ENCODE peak calls at places on chromosomes 1 and 21, in five cellular contexts. One of them, this sample, is unnamed.

GRCh38 chr1:47233165-47233564 is 1.1 kb upstream of the TAL1 start:
- DNase-seq in Caki2: no peak
- DNase-seq in ecto neural progenitor cell: no peak
- DNase-seq in stimulated activated CD4-positive, alpha-beta T cell treated with anti-CD3 and anti-CD28 coated beads, Interleukin-2, amount 100 ng/mL, for 24 hours: no peak
- DNase-seq in bronchial epithelial cell: no peak
- DNase-seq in this sample: no peak

GRCh38 chr1:204574016-204574855 is 58.0 kb downstream of the MDM4 start:
- DNase-seq in ecto neural progenitor cell: no peak
- DNase-seq in stimulated activated CD4-positive, alpha-beta T cell treated with anti-CD3 and anti-CD28 coated beads, Interleukin-2, amount 100 ng/mL, for 24 hours: no peak
- DNase-seq in Caki2: no peak
- DNase-seq in bronchial epithelial cell: no peak
- DNase-seq in this sample: no peak

GRCh38 chr1:115192200-115192767 is 103.0 kb upstream of the TSPAN2 start:
- DNase-seq in stimulated activated CD4-positive, alpha-beta T cell treated with anti-CD3 and anti-CD28 coated beads, Interleukin-2, amount 100 ng/mL, for 24 hours: no peak
- DNase-seq in ecto neural progenitor cell: no peak
- DNase-seq in bronchial epithelial cell: no peak
- DNase-seq in Caki2: no peak
- DNase-seq in this sample: no peak

GRCh38 chr1:245160976-245161375 is 6.2 kb downstream of the KIF26B start:
- DNase-seq in bronchial epithelial cell: no peak
- DNase-seq in Caki2: no peak
- DNase-seq in stimulated activated CD4-positive, alpha-beta T cell treated with anti-CD3 and anti-CD28 coated beads, Interleukin-2, amount 100 ng/mL, for 24 hours: no peak
- DNase-seq in ecto neural progenitor cell: no peak
- DNase-seq in this sample: no peak

GRCh38 chr1:159442428-159442827 is 2.9 kb downstream of the OR10J1 start:
- DNase-seq in bronchial epithelial cell: no peak
- DNase-seq in stimulated activated CD4-positive, alpha-beta T cell treated with anti-CD3 and anti-CD28 coated beads, Interleukin-2, amount 100 ng/mL, for 24 hours: no peak
- DNase-seq in ecto neural progenitor cell: no peak
- DNase-seq in Caki2: no peak
- DNase-seq in this sample: no peak

GRCh38 chr1:181135462-181135781 is 46.9 kb downstream of the IER5 start:
- DNase-seq in Caki2: no peak
- DNase-seq in stimulated activated CD4-positive, alpha-beta T cell treated with anti-CD3 and anti-CD28 coated beads, Interleukin-2, amount 100 ng/mL, for 24 hours: no peak
- DNase-seq in ecto neural progenitor cell: no peak
- DNase-seq in bronchial epithelial cell: no peak
- DNase-seq in this sample: no peak

GRCh38 chr1:213435715-213436114 is 384.7 kb downstream of the RPS6KC1 start:
- DNase-seq in ecto neural progenitor cell: no peak
- DNase-seq in stimulated activated CD4-positive, alpha-beta T cell treated with anti-CD3 and anti-CD28 coated beads, Interleukin-2, amount 100 ng/mL, for 24 hours: no peak
- DNase-seq in bronchial epithelial cell: no peak
- DNase-seq in Caki2: no peak
- DNase-seq in this sample: no peak

GRCh38 chr1:94101613-94101940 is 19.4 kb downstream of the ABCA4 start:
- DNase-seq in stimulated activated CD4-positive, alpha-beta T cell treated with anti-CD3 and anti-CD28 coated beads, Interleukin-2, amount 100 ng/mL, for 24 hours: no peak
- DNase-seq in bronchial epithelial cell: no peak
- DNase-seq in ecto neural progenitor cell: no peak
- DNase-seq in Caki2: no peak
- DNase-seq in this sample: peak; percentile 56

GRCh38 chr1:25872708-25873107 is 2.8 kb downstream of the PAQR7 start:
- DNase-seq in Caki2: no peak
- DNase-seq in stimulated activated CD4-positive, alpha-beta T cell treated with anti-CD3 and anti-CD28 coated beads, Interleukin-2, amount 100 ng/mL, for 24 hours: no peak
- DNase-seq in bronchial epithelial cell: no peak
- DNase-seq in ecto neural progenitor cell: no peak
- DNase-seq in this sample: no peak

GRCh38 chr1:173489929-173490328 is 12.8 kb downstream of the PRDX6 start:
- DNase-seq in ecto neural progenitor cell: no peak
- DNase-seq in Caki2: no peak
- DNase-seq in stimulated activated CD4-positive, alpha-beta T cell treated with anti-CD3 and anti-CD28 coated beads, Interleukin-2, amount 100 ng/mL, for 24 hours: no peak
- DNase-seq in bronchial epithelial cell: no peak
- DNase-seq in this sample: no peak

GRCh38 chr1:200872446-200873115 is at the start of gene GPR25:
- DNase-seq in bronchial epithelial cell: no peak
- DNase-seq in ecto neural progenitor cell: no peak
- DNase-seq in Caki2: no peak
- DNase-seq in stimulated activated CD4-positive, alpha-beta T cell treated with anti-CD3 and anti-CD28 coated beads, Interleukin-2, amount 100 ng/mL, for 24 hours: no peak
- DNase-seq in this sample: no peak

GRCh38 chr1:154791292-154792278 is 78.5 kb downstream of the KCNN3 start:
- DNase-seq in bronchial epithelial cell: peak; percentile 55
- DNase-seq in stimulated activated CD4-positive, alpha-beta T cell treated with anti-CD3 and anti-CD28 coated beads, Interleukin-2, amount 100 ng/mL, for 24 hours: peak; percentile 76
- DNase-seq in ecto neural progenitor cell: no peak
- DNase-seq in Caki2: no peak
- DNase-seq in this sample: no peak

GRCh38 chr1:184035719-184036516 is 1.6 kb downstream of the COLGALT2 start:
- DNase-seq in stimulated activated CD4-positive, alpha-beta T cell treated with anti-CD3 and anti-CD28 coated beads, Interleukin-2, amount 100 ng/mL, for 24 hours: no peak
- DNase-seq in bronchial epithelial cell: no peak
- DNase-seq in ecto neural progenitor cell: no peak
- DNase-seq in Caki2: no peak
- DNase-seq in this sample: no peak

GRCh38 chr1:116951175-116951935 is 41.6 kb downstream of the PTGFRN start:
- DNase-seq in Caki2: no peak
- DNase-seq in stimulated activated CD4-positive, alpha-beta T cell treated with anti-CD3 and anti-CD28 coated beads, Interleukin-2, amount 100 ng/mL, for 24 hours: no peak
- DNase-seq in bronchial epithelial cell: peak; percentile 29
- DNase-seq in ecto neural progenitor cell: no peak
- DNase-seq in this sample: no peak

GRCh38 chr1:217048104-217048707 is 325.0 kb upstream of the ESRRG start:
- DNase-seq in Caki2: no peak
- DNase-seq in bronchial epithelial cell: no peak
- DNase-seq in ecto neural progenitor cell: peak; percentile 57
- DNase-seq in stimulated activated CD4-positive, alpha-beta T cell treated with anti-CD3 and anti-CD28 coated beads, Interleukin-2, amount 100 ng/mL, for 24 hours: peak; percentile 8
- DNase-seq in this sample: peak; percentile 40

GRCh38 chr1:208081972-208082371 is 162.2 kb downstream of the PLXNA2 start:
- DNase-seq in Caki2: no peak
- DNase-seq in bronchial epithelial cell: no peak
- DNase-seq in ecto neural progenitor cell: peak; percentile 65
- DNase-seq in stimulated activated CD4-positive, alpha-beta T cell treated with anti-CD3 and anti-CD28 coated beads, Interleukin-2, amount 100 ng/mL, for 24 hours: no peak
- DNase-seq in this sample: no peak

GRCh38 chr21:38760017-38760761 is 45.5 kb upstream of the ETS2 start:
- DNase-seq in ecto neural progenitor cell: peak; percentile 50
- DNase-seq in Caki2: no peak
- DNase-seq in bronchial epithelial cell: no peak
- DNase-seq in stimulated activated CD4-positive, alpha-beta T cell treated with anti-CD3 and anti-CD28 coated beads, Interleukin-2, amount 100 ng/mL, for 24 hours: no peak
- DNase-seq in this sample: no peak

GRCh38 chr1:181083842-181084605 is 4.5 kb upstream of the IER5 start:
- DNase-seq in Caki2: no peak
- DNase-seq in ecto neural progenitor cell: peak; percentile 60
- DNase-seq in bronchial epithelial cell: peak; percentile 57
- DNase-seq in stimulated activated CD4-positive, alpha-beta T cell treated with anti-CD3 and anti-CD28 coated beads, Interleukin-2, amount 100 ng/mL, for 24 hours: no peak
- DNase-seq in this sample: peak; percentile 85

GRCh38 chr1:156618853-156619581 is at the start of gene HAPLN2:
- DNase-seq in ecto neural progenitor cell: peak; percentile 58
- DNase-seq in stimulated activated CD4-positive, alpha-beta T cell treated with anti-CD3 and anti-CD28 coated beads, Interleukin-2, amount 100 ng/mL, for 24 hours: no peak
- DNase-seq in Caki2: no peak
- DNase-seq in bronchial epithelial cell: peak; percentile 32
- DNase-seq in this sample: peak; percentile 43

GRCh38 chr1:36408479-36408878 is 10.8 kb upstream of the LSM10 start:
- DNase-seq in ecto neural progenitor cell: no peak
- DNase-seq in stimulated activated CD4-positive, alpha-beta T cell treated with anti-CD3 and anti-CD28 coated beads, Interleukin-2, amount 100 ng/mL, for 24 hours: no peak
- DNase-seq in bronchial epithelial cell: peak; percentile 3
- DNase-seq in Caki2: peak; percentile 33
- DNase-seq in this sample: no peak

GRCh38 chr21:40714516-40714915 is 132.4 kb downstream of the DSCAM start:
- DNase-seq in ecto neural progenitor cell: no peak
- DNase-seq in bronchial epithelial cell: peak; percentile 64
- DNase-seq in Caki2: no peak
- DNase-seq in stimulated activated CD4-positive, alpha-beta T cell treated with anti-CD3 and anti-CD28 coated beads, Interleukin-2, amount 100 ng/mL, for 24 hours: no peak
- DNase-seq in this sample: no peak

GRCh38 chr1:207850621-207851407 is 60.1 kb downstream of the CD34 start:
- DNase-seq in stimulated activated CD4-positive, alpha-beta T cell treated with anti-CD3 and anti-CD28 coated beads, Interleukin-2, amount 100 ng/mL, for 24 hours: no peak
- DNase-seq in bronchial epithelial cell: no peak
- DNase-seq in Caki2: no peak
- DNase-seq in ecto neural progenitor cell: no peak
- DNase-seq in this sample: no peak

GRCh38 chr1:86018311-86018923 is 138.2 kb downstream of the COL24A1 start:
- DNase-seq in bronchial epithelial cell: peak; percentile 25
- DNase-seq in Caki2: peak; percentile 38
- DNase-seq in stimulated activated CD4-positive, alpha-beta T cell treated with anti-CD3 and anti-CD28 coated beads, Interleukin-2, amount 100 ng/mL, for 24 hours: no peak
- DNase-seq in ecto neural progenitor cell: no peak
- DNase-seq in this sample: peak; percentile 56

GRCh38 chr21:41364308-41364707 is 2.5 kb downstream of the MX2 start:
- DNase-seq in bronchial epithelial cell: no peak
- DNase-seq in stimulated activated CD4-positive, alpha-beta T cell treated with anti-CD3 and anti-CD28 coated beads, Interleukin-2, amount 100 ng/mL, for 24 hours: peak; percentile 20
- DNase-seq in Caki2: no peak
- DNase-seq in ecto neural progenitor cell: no peak
- DNase-seq in this sample: no peak

GRCh38 chr1:42014823-42015222 is 96.1 kb upstream of the HIVEP3 start:
- DNase-seq in bronchial epithelial cell: no peak
- DNase-seq in ecto neural progenitor cell: no peak
- DNase-seq in Caki2: no peak
- DNase-seq in stimulated activated CD4-positive, alpha-beta T cell treated with anti-CD3 and anti-CD28 coated beads, Interleukin-2, amount 100 ng/mL, for 24 hours: no peak
- DNase-seq in this sample: no peak

GRCh38 chr1:3646596-3646995 is 3.3 kb downstream of the WRAP73 start:
- DNase-seq in Caki2: no peak
- DNase-seq in stimulated activated CD4-positive, alpha-beta T cell treated with anti-CD3 and anti-CD28 coated beads, Interleukin-2, amount 100 ng/mL, for 24 hours: no peak
- DNase-seq in ecto neural progenitor cell: no peak
- DNase-seq in bronchial epithelial cell: no peak
- DNase-seq in this sample: no peak

GRCh38 chr1:222711319-222712252 is 705 bp downstream of the AIDA start:
- DNase-seq in bronchial epithelial cell: peak; percentile 83
- DNase-seq in stimulated activated CD4-positive, alpha-beta T cell treated with anti-CD3 and anti-CD28 coated beads, Interleukin-2, amount 100 ng/mL, for 24 hours: peak; percentile 67
- DNase-seq in ecto neural progenitor cell: peak; percentile 74
- DNase-seq in Caki2: peak; percentile 66
- DNase-seq in this sample: peak; percentile 70

GRCh38 chr1:179087665-179088064 is 5.8 kb downstream of the TOR3A start:
- DNase-seq in ecto neural progenitor cell: peak; percentile 52
- DNase-seq in bronchial epithelial cell: no peak
- DNase-seq in Caki2: no peak
- DNase-seq in stimulated activated CD4-positive, alpha-beta T cell treated with anti-CD3 and anti-CD28 coated beads, Interleukin-2, amount 100 ng/mL, for 24 hours: no peak
- DNase-seq in this sample: no peak

GRCh38 chr1:172820759-172821158 is 161.9 kb downstream of the FASLG start:
- DNase-seq in stimulated activated CD4-positive, alpha-beta T cell treated with anti-CD3 and anti-CD28 coated beads, Interleukin-2, amount 100 ng/mL, for 24 hours: no peak
- DNase-seq in ecto neural progenitor cell: no peak
- DNase-seq in bronchial epithelial cell: no peak
- DNase-seq in Caki2: no peak
- DNase-seq in this sample: no peak

GRCh38 chr1:109425902-109426277 is 358 bp downstream of the PSMA5 start:
- DNase-seq in stimulated activated CD4-positive, alpha-beta T cell treated with anti-CD3 and anti-CD28 coated beads, Interleukin-2, amount 100 ng/mL, for 24 hours: peak; percentile 66
- DNase-seq in Caki2: no peak
- DNase-seq in ecto neural progenitor cell: no peak
- DNase-seq in bronchial epithelial cell: peak; percentile 67
- DNase-seq in this sample: peak; percentile 74

GRCh38 chr1:55626326-55626725 is 411.2 kb upstream of the USP24 start:
- DNase-seq in bronchial epithelial cell: peak; percentile 32
- DNase-seq in stimulated activated CD4-positive, alpha-beta T cell treated with anti-CD3 and anti-CD28 coated beads, Interleukin-2, amount 100 ng/mL, for 24 hours: no peak
- DNase-seq in Caki2: no peak
- DNase-seq in ecto neural progenitor cell: no peak
- DNase-seq in this sample: no peak

GRCh38 chr1:119611701-119612113 is 36.4 kb downstream of the ZNF697 start:
- DNase-seq in stimulated activated CD4-positive, alpha-beta T cell treated with anti-CD3 and anti-CD28 coated beads, Interleukin-2, amount 100 ng/mL, for 24 hours: peak; percentile 83
- DNase-seq in bronchial epithelial cell: peak; percentile 59
- DNase-seq in Caki2: peak; percentile 37
- DNase-seq in ecto neural progenitor cell: peak; percentile 85
- DNase-seq in this sample: peak; percentile 93

GRCh38 chr1:86419277-86419903 is 4.6 kb upstream of the CLCA2 start:
- DNase-seq in stimulated activated CD4-positive, alpha-beta T cell treated with anti-CD3 and anti-CD28 coated beads, Interleukin-2, amount 100 ng/mL, for 24 hours: peak; percentile 19
- DNase-seq in ecto neural progenitor cell: no peak
- DNase-seq in Caki2: peak; percentile 13
- DNase-seq in bronchial epithelial cell: peak; percentile 65
- DNase-seq in this sample: peak; percentile 81

GRCh38 chr1:226711976-226712778 is 26.9 kb downstream of the ITPKB start:
- DNase-seq in Caki2: no peak
- DNase-seq in bronchial epithelial cell: no peak
- DNase-seq in stimulated activated CD4-positive, alpha-beta T cell treated with anti-CD3 and anti-CD28 coated beads, Interleukin-2, amount 100 ng/mL, for 24 hours: peak; percentile 50
- DNase-seq in ecto neural progenitor cell: no peak
- DNase-seq in this sample: no peak

GRCh38 chr1:100164226-100164625 is 13.8 kb downstream of the LRRC39 start:
- DNase-seq in Caki2: no peak
- DNase-seq in ecto neural progenitor cell: no peak
- DNase-seq in stimulated activated CD4-positive, alpha-beta T cell treated with anti-CD3 and anti-CD28 coated beads, Interleukin-2, amount 100 ng/mL, for 24 hours: no peak
- DNase-seq in bronchial epithelial cell: no peak
- DNase-seq in this sample: no peak

GRCh38 chr1:179229214-179230140 is at the start of gene ABL2:
- DNase-seq in stimulated activated CD4-positive, alpha-beta T cell treated with anti-CD3 and anti-CD28 coated beads, Interleukin-2, amount 100 ng/mL, for 24 hours: peak; percentile 61
- DNase-seq in Caki2: peak; percentile 48
- DNase-seq in ecto neural progenitor cell: peak; percentile 86
- DNase-seq in bronchial epithelial cell: no peak
- DNase-seq in this sample: peak; percentile 24

GRCh38 chr1:12756756-12757433 is 10.9 kb downstream of the CFAP107 start:
- DNase-seq in stimulated activated CD4-positive, alpha-beta T cell treated with anti-CD3 and anti-CD28 coated beads, Interleukin-2, amount 100 ng/mL, for 24 hours: no peak
- DNase-seq in ecto neural progenitor cell: no peak
- DNase-seq in Caki2: no peak
- DNase-seq in bronchial epithelial cell: no peak
- DNase-seq in this sample: no peak

GRCh38 chr1:34034029-34034428 is 131.0 kb downstream of the CSMD2 start:
- DNase-seq in stimulated activated CD4-positive, alpha-beta T cell treated with anti-CD3 and anti-CD28 coated beads, Interleukin-2, amount 100 ng/mL, for 24 hours: no peak
- DNase-seq in ecto neural progenitor cell: no peak
- DNase-seq in Caki2: no peak
- DNase-seq in bronchial epithelial cell: no peak
- DNase-seq in this sample: no peak

This sample was measured in HT-29.